ENCODE peak calls at places on chromosome 3, in nine cellular contexts. A is NCI-H1436 treated with DMSO at 0.1 percent for 48 hours; H is activated T-helper 9 cell treated with anti-CD3 and anti-CD28 coated beads, Interleukin-2, amount 50 U/mL, for 16 hours; X is heart right ventricle; D is PC-3; M is amygdala; K is non-pigmented ciliary epithelial cell; Y is NB4; L is smooth muscle cell of the brain vasculature. V is an unnamed sample.
A peak's percentile ranks its signal among the peaks of the same experiment; 100 is the strongest.

GRCh38 chr3:133884547-133885240 is 11.0 kb downstream of the RAB6B start:
- DNase-seq in A (no peak), H (no peak), X (no peak), D (no peak), M (no peak), K (no peak), Y (no peak), L (no peak), V (no peak)

GRCh38 chr3:190514163-190515153 is 573 bp downstream of the IL1RAP start:
- DNase-seq in A (no peak), H (peak; percentile 19), X (peak; percentile 32), D (peak; percentile 51), M (peak; percentile 9), K (no peak), Y (peak; percentile 71), L (no peak), V (no peak)

GRCh38 chr3:14319654-14320182 is 82.7 kb upstream of the SLC6A6 start:
- DNase-seq in A (no peak), H (no peak), X (no peak), D (peak; percentile 81), M (no peak), K (peak; percentile 20), Y (peak; percentile 87), L (peak; percentile 20), V (no peak)

GRCh38 chr3:196948442-196949365 is 6.4 kb upstream of the NCBP2 start:
- DNase-seq in A (no peak), H (no peak), X (no peak), D (no peak), M (no peak), K (no peak), Y (peak; percentile 39), L (no peak), V (no peak)

GRCh38 chr3:51813539-51813938 is 34.5 kb upstream of the IQCF6 start:
- DNase-seq in A (no peak), H (no peak), X (peak; percentile 67), D (no peak), M (no peak), K (no peak), Y (no peak), L (no peak), V (peak; percentile 74)

GRCh38 chr3:184380210-184380626 is 364 bp downstream of the CHRD start:
- DNase-seq in A (no peak), H (no peak), X (peak; percentile 69), D (peak; percentile 38), M (no peak), K (no peak), Y (no peak), L (no peak), V (no peak)

GRCh38 chr3:130259170-130259874 is 86.2 kb upstream of the COL6A5 start:
- DNase-seq in A (no peak), H (no peak), X (no peak), D (no peak), M (no peak), K (no peak), Y (no peak), L (no peak), V (no peak)

GRCh38 chr3:44326515-44326914 is 12.1 kb upstream of the TCAIM start:
- DNase-seq in A (no peak), H (no peak), X (no peak), D (no peak), M (no peak), K (no peak), Y (no peak), L (no peak), V (no peak)

GRCh38 chr3:148737104-148737525 is 39.4 kb downstream of the AGTR1 start:
- DNase-seq in A (no peak), H (no peak), X (no peak), D (no peak), M (no peak), K (no peak), Y (no peak), L (no peak), V (no peak)

GRCh38 chr3:55482496-55483195 is 4.5 kb downstream of the WNT5A start:
- DNase-seq in A (no peak), H (no peak), X (no peak), D (no peak), M (no peak), K (no peak), Y (no peak), L (no peak), V (no peak)

GRCh38 chr3:193843447-193844301 is 250.7 kb downstream of the OPA1 start:
- DNase-seq in A (no peak), H (no peak), X (no peak), D (no peak), M (no peak), K (no peak), Y (no peak), L (no peak), V (no peak)

GRCh38 chr3:12886106-12886679 is 44.8 kb upstream of the RPL32 start:
- DNase-seq in A (no peak), H (no peak), X (no peak), D (no peak), M (no peak), K (no peak), Y (no peak), L (no peak), V (no peak)

V was measured in hypothalamus.